ENCODE peak calls at places on chromosomes 16 and 17, in six cellular contexts. M is IMR-90, H is H9, J is neuronal stem cell, A is H1, U is mesenchymal stem cell. Z is an unnamed sample.

GRCh38 chr17:62816282-62816839 is 8.2 kb upstream of the MARCHF10 start:
- DNase-seq in H (no peak), J (no peak), U (no peak), M (peak), A (no peak), Z (no peak)

GRCh38 chr17:69625449-69625848 is 211.0 kb downstream of the MAP2K6 start:
- DNase-seq in A (no peak), M (no peak), U (no peak), H (no peak), J (no peak), Z (no peak)

GRCh38 chr17:13086142-13086769 is 68.4 kb upstream of the ELAC2 start:
- DNase-seq in H (no peak), M (no peak), J (no peak), A (no peak), U (no peak), Z (no peak)

GRCh38 chr17:81655378-81656117 is 794 bp downstream of the PDE6G start:
- DNase-seq in J (no peak), U (no peak), A (no peak), M (no peak), H (no peak), Z (no peak)

GRCh38 chr17:49633250-49633649 is 44.6 kb downstream of the SPOP start:
- DNase-seq in H (no peak), M (no peak), J (no peak), U (no peak), A (no peak), Z (no peak)

GRCh38 chr17:21512307-21513011 is 136.3 kb downstream of the KCNJ12 start:
- DNase-seq in A (no peak), U (no peak), M (no peak), J (no peak), H (no peak), Z (no peak)

GRCh38 chr16:73071131-73071940 is 23.4 kb upstream of the ZFHX3 start:
- DNase-seq in U (peak), J (peak), A (no peak), M (no peak), H (peak), Z (no peak)

GRCh38 chr16:985237-985636 is 3.7 kb downstream of the SOX8 start:
- DNase-seq in J (no peak), A (no peak), M (no peak), H (no peak), U (no peak), Z (no peak)

GRCh38 chr16:50169555-50170096 is 16.5 kb downstream of the TENT4B start:
- DNase-seq in U (peak), A (no peak), M (no peak), H (no peak), J (no peak), Z (no peak)

GRCh38 chr17:9090641-9091096 is 69.4 kb downstream of the NTN1 start:
- DNase-seq in J (no peak), M (no peak), H (no peak), A (no peak), U (no peak), Z (no peak)

GRCh38 chr17:14205992-14206461 is 30.6 kb downstream of the CDRT15 start:
- DNase-seq in H (peak), J (no peak), U (no peak), M (no peak), A (no peak), Z (no peak)

GRCh38 chr16:53737563-53737962 is 33.6 kb downstream of the FTO start:
- DNase-seq in H (no peak), M (no peak), A (no peak), J (no peak), U (no peak), Z (no peak)

GRCh38 chr17:8875416-8875815 is 7.9 kb upstream of the PIK3R6 start:
- DNase-seq in M (no peak), A (no peak), U (no peak), J (no peak), H (peak), Z (no peak)

GRCh38 chr16:9138731-9139501 is 47.5 kb downstream of the HAPSTR1 start:
- DNase-seq in J (peak), A (no peak), H (peak), M (peak), U (peak), Z (peak)

GRCh38 chr16:31107465-31107867 is 720 bp upstream of the BCKDK start:
- DNase-seq in U (no peak), H (no peak), A (no peak), M (no peak), J (no peak), Z (no peak)

GRCh38 chr17:17414316-17414937 is 62.4 kb upstream of the MED9 start:
- DNase-seq in M (peak), U (no peak), H (no peak), A (no peak), J (no peak), Z (no peak)

GRCh38 chr16:69424935-69425784 is 741 bp downstream of the CYB5B start:
- DNase-seq in H (no peak), M (no peak), A (no peak), J (no peak), U (peak), Z (no peak)

GRCh38 chr17:38735161-38735997 is 5.2 kb downstream of the CISD3 start:
- DNase-seq in M (no peak), A (no peak), H (peak), J (no peak), U (peak), Z (peak)

GRCh38 chr16:86033016-86033474 is 134.1 kb downstream of the IRF8 start:
- DNase-seq in H (peak), J (peak), A (no peak), U (peak), M (no peak), Z (no peak)

GRCh38 chr16:49543315-49543946 is 169.8 kb downstream of the C16orf78 start:
- DNase-seq in M (no peak), U (no peak), J (no peak), H (no peak), A (no peak), Z (no peak)

GRCh38 chr16:66849543-66849942 is 5.3 kb downstream of the CA7 start:
- DNase-seq in M (no peak), A (no peak), J (no peak), U (no peak), H (peak), Z (no peak)

GRCh38 chr16:49015189-49015540 is 266.5 kb downstream of the CBLN1 start:
- DNase-seq in M (no peak), A (no peak), U (no peak), J (no peak), H (peak), Z (no peak)

GRCh38 chr17:72890711-72891110 is 201.8 kb downstream of the SLC39A11 start:
- DNase-seq in M (peak), A (no peak), U (no peak), J (no peak), H (no peak), Z (no peak)

GRCh38 chr16:3665508-3665907 is 11.0 kb downstream of the DNASE1 start:
- DNase-seq in U (no peak), A (no peak), J (no peak), M (no peak), H (peak), Z (no peak)

GRCh38 chr17:78745407-78746088 is 36.5 kb downstream of the CYTH1 start:
- DNase-seq in J (peak), H (no peak), M (peak), A (no peak), U (peak), Z (peak)

GRCh38 chr17:66466421-66466820 is 164.0 kb downstream of the PRKCA start:
- DNase-seq in A (no peak), H (no peak), J (no peak), U (no peak), M (no peak), Z (no peak)

GRCh38 chr16:88593489-88593888 is 23.3 kb downstream of the ZC3H18 start:
- DNase-seq in M (no peak), A (no peak), U (no peak), J (no peak), H (no peak), Z (no peak)

GRCh38 chr17:3004925-3005324 is 58.5 kb downstream of the OR1D5 start:
- DNase-seq in U (no peak), H (no peak), J (no peak), M (no peak), A (no peak), Z (peak)

DNA sequence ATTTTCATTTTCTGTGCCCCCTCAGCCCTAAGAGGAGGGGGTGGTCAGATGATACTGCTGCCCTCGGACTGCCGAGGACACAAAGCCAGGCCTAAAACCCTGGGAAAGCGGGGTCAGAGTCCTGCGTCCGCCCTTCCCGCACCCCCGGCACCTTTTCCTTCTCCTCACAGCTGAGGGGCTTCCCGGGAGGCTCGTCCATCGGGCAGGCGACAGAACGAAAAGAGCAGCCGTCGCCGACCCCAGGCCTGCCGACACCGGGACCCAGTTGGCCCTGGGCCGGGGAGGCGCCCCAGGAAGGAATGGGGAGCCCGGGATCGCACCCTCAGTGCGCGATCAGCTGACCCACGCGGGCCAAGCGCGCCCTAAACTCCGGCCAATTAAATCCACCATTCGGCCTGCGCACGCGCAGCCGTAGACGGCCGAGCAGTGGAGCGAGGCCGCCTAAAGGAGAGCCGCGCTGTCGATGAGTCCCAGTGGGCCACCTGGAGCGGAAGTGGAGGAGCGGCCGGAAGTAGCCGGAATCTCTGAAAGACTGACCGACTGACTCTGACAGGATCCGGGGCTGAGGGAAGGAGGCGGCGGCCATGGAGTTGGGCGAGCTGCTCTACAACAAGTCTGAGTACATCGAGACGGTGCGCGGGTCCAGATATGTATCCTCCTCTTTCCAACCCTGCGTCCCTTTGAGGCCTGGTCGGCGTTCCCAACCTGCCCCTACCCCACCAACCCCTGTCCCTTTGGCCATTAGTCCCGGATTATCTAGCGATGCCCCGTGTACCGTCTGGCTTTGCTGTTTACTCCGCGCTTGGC is at the start of the genes DCTN5 and PALB2:
- DNase-seq in A (peak), H (peak), U (peak), J (peak), M (peak), Z (peak)
- H2BK5ac ChIP-seq in A (peak), H (no peak), U (peak), J (peak), M (peak), Z (peak)

GRCh38 chr17:42819939-42820535 is 4.0 kb downstream of the BECN1 start:
- DNase-seq in M (peak), J (peak), A (no peak), U (peak), H (peak), Z (peak)
- H3K27ac ChIP-seq in M (no peak), J (no peak), A (no peak), U (no peak), H (no peak), Z (no peak)

GRCh38 chr17:41516147-41516827 is 2.4 kb downstream of the KRT15 start:
- DNase-seq in M (no peak), H (no peak), J (no peak), A (no peak), U (no peak), Z (no peak)
- H4K91ac ChIP-seq in M (no peak), H (no peak), J (no peak), A (no peak), U (no peak), Z (no peak)

DNA sequence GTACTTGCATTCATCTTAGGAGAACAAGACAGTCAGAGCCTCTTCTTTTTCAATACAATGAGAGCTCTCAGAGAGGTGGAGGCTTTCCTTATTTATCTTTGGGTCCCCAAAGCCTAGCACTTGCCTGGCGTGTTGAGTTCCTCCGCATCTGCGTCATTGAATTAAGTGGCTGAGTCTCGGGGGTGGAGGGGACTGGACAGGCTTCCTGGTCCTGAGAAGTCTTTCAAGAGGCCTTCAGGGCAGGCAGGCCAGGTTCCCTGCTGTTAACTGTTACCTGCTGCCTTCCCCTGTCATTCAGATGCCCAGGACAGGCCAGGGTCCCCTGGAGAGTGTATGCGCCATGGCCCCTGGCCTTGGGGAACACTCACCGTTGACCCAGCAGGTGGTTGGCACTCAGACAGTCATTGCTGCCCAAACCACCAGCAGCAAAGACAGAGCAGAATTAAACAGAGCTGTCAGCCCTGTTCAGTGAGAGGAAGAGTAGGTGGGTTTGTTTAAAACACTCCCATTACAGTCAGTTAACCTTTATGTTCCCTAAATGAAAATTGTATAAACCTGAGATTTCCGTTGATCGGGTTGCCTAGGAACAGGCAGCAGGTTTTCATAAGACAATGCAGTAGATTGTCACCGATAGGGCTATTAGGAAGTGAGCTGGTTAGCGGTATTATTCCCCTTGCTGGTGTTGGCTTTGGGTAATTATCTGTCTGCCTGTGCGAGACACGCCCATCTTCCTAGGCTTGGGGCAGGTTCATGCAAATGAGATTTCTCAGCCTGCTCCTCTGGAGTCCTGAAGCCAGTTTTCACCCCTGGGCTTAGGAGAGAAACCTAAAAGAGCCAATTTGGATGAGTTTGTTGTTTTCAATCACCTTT is 132.7 kb downstream of the CCDC182 start:
- DNase-seq in M (no peak), H (peak), A (no peak), J (peak), U (no peak), Z (peak)
- H2BK5ac ChIP-seq in M (no peak), H (no peak), A (no peak), J (no peak), U (no peak), Z (no peak)

DNA sequence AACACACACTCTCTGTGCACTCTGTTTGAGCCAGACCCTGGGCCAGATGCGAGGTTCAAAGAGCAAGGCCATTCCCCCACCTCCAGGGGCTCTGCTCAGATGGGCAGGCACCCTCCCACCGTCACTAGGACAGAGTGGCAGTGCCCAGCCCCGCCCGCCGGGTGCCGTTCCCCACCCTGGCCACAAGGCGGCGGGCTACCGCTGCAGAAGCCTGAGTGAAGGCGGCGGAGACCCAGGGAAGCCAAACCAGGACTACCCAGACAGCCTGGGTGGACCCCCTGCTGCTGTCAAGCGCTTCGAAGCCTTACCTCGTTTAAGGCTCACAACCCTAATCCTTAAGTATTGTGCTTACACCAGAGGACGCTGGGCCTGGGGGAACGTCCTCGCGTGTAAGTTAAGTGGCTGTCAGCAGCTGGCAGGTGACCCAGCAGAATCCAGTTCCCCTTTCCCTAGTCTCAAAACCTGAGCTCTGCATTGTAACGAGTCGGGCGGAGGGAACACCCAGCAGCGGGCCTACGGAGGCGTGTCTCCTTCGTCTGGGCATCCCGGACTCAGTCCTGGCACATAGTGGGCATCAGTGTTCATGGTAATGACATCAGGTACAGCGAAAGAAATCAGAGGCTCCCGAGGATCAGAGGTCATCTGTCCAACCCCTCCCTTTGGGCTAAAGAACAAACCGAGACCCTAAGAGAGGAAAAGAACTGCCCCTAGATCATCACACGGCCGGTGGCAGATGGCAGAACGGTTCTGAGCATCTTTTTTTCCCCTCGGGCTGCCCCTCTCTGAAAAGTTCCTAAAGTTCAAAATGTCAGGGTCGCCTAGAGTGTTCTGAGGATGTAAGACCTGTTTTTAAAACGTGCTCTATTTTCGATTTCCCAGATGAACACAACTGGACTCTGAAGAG is 4.4 kb downstream of the ARHGAP27 start:
- DNase-seq in J (no peak), U (peak), H (peak), A (no peak), M (peak), Z (peak)
- H3K27ac ChIP-seq in J (no peak), U (no peak), H (no peak), A (no peak), M (no peak), Z (no peak)

GRCh38 chr17:64488301-64488700 is 8.6 kb downstream of the POLG2 start:
- DNase-seq in J (no peak), M (no peak), A (no peak), H (no peak), U (no peak), Z (no peak)
- H4K91ac ChIP-seq in J (no peak), M (no peak), A (no peak), H (no peak), U (no peak), Z (no peak)

DNA sequence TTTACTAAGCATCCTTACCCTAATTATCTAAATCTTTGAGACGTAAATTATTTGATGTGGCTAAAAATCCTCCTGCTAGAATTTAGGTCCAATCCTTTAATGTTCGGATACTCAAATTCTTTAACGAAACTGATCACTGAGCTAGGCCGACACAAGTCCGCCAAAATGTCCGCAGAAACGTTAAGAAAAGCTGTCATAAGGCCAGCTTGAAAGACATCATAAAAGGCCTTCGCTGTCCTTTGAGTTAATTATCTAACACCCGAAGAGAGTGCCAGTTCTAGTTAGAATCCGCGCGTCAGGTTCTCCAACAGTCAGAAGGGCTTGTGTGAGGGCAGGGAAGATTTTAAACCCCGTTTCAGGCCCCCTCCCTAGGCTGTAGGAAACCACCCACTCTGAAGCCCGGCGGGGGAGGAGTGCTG is 792 bp upstream of the CLTC start:
- DNase-seq in H (no peak), A (no peak), U (no peak), J (no peak), M (peak), Z (no peak)
- H2BK5ac ChIP-seq in H (peak), A (peak), U (peak), J (peak), M (peak), Z (peak)

GRCh38 chr16:57235128-57236092 is 9.6 kb upstream of the ARL2BP start:
- DNase-seq in M (peak), J (no peak), A (no peak), U (peak), H (no peak), Z (no peak)
- H3K27ac ChIP-seq in M (no peak), J (no peak), A (no peak), U (peak), H (no peak), Z (no peak)

Z was measured in trophoblast cell.